ENCODE peak calls at places on chromosome 3, in five cellular contexts. V is K562, D is A549, E is HepG2, I is H1. M is an unnamed sample.

GRCh38 chr3:65149877-65150276 is 462.1 kb upstream of the ADAMTS9 start:
- DNase-seq in V (no peak), D (no peak), E (no peak), I (no peak), M (no peak)

GRCh38 chr3:193788189-193788946 is 195.4 kb downstream of the OPA1 start:
- DNase-seq in V (peak), D (peak), E (peak), I (peak), M (peak)

GRCh38 chr3:85576091-85576690 is 617.4 kb downstream of the CADM2 start:
- DNase-seq in V (peak), D (peak), E (peak), I (peak), M (no peak)

GRCh38 chr3:46283851-46284450 is 41.7 kb downstream of the CCR3 start:
- DNase-seq in V (no peak), D (no peak), E (no peak), I (no peak), M (no peak)

GRCh38 chr3:122322095-122323075 is 2.7 kb upstream of the CSTA start:
- DNase-seq in V (no peak), D (no peak), E (no peak), I (no peak), M (no peak)

GRCh38 chr3:128804017-128804816 is 75.2 kb upstream of the ACAD9 start:
- DNase-seq in V (peak), D (no peak), E (no peak), I (no peak), M (peak)

GRCh38 chr3:168801792-168802191 is 706.1 kb upstream of the GOLIM4 start:
- DNase-seq in V (no peak), D (no peak), E (no peak), I (no peak), M (no peak)

GRCh38 chr3:181633556-181633955 is 78.2 kb upstream of the SOX2 start:
- DNase-seq in V (no peak), D (no peak), E (peak), I (no peak), M (no peak)

GRCh38 chr3:195768831-195769303 is 42.9 kb downstream of the MUC4 start:
- DNase-seq in V (no peak), D (no peak), E (no peak), I (no peak), M (no peak)

GRCh38 chr3:196501316-196502064 is 2.1 kb downstream of the RNF168 start:
- DNase-seq in V (no peak), D (no peak), E (no peak), I (no peak), M (no peak)

GRCh38 chr3:123719785-123720531 is 135.1 kb upstream of the HACD2 start:
- DNase-seq in V (no peak), D (no peak), E (no peak), I (no peak), M (no peak)

GRCh38 chr3:16728762-16729745 is 123.8 kb upstream of the DAZL start:
- DNase-seq in V (no peak), D (no peak), E (no peak), I (no peak), M (no peak)

GRCh38 chr3:62201438-62202035 is 171.8 kb downstream of the FEZF2 start:
- DNase-seq in V (peak), D (peak), E (peak), I (no peak), M (no peak)

GRCh38 chr3:72625616-72626337 is 222.5 kb downstream of the SHQ1 start:
- DNase-seq in V (no peak), D (peak), E (peak), I (no peak), M (no peak)

GRCh38 chr3:61236556-61236955 is 14.7 kb downstream of the FHIT start:
- DNase-seq in V (no peak), D (no peak), E (no peak), I (no peak), M (peak)

GRCh38 chr3:185828755-185829154 is 3.9 kb upstream of the IGF2BP2 start:
- DNase-seq in V (no peak), D (no peak), E (no peak), I (no peak), M (no peak)

GRCh38 chr3:10234526-10235230 is 13.6 kb upstream of the TATDN2 start:
- DNase-seq in V (peak), D (no peak), E (no peak), I (no peak), M (no peak)
- TF ChIP-seq KDM1A in V (no peak), D (no peak), E (no peak), I (no peak), M (no peak)

GRCh38 chr3:29826712-29827111 is 545.8 kb downstream of the RBMS3 start:
- DNase-seq in V (no peak), D (no peak), E (no peak), I (no peak), M (no peak)

GRCh38 chr3:29827756-29828155 is 546.9 kb downstream of the RBMS3 start:
- DNase-seq in V (no peak), D (no peak), E (no peak), I (no peak), M (no peak)

GRCh38 chr3:29823233-29823632 is 542.4 kb downstream of the RBMS3 start:
- DNase-seq in V (no peak), D (no peak), E (no peak), I (no peak), M (no peak)

GRCh38 chr3:29822051-29822450 is 541.2 kb downstream of the RBMS3 start:
- DNase-seq in V (no peak), D (no peak), E (no peak), I (no peak), M (no peak)
- TF ChIP-seq KDM1A in V (no peak), D (no peak), E (no peak), I (no peak), M (no peak)

GRCh38 chr3:127629462-127630403 is 748 bp downstream of the PODXL2 start:
- DNase-seq in V (no peak), D (no peak), E (no peak), I (no peak), M (no peak)
- TF ChIP-seq KDM1A in V (no peak), D (no peak), E (no peak), I (no peak), M (no peak)

GRCh38 chr3:178597388-178597787 is 61.2 kb downstream of the KCNMB2 start:
- DNase-seq in V (no peak), D (no peak), E (no peak), I (no peak), M (no peak)

GRCh38 chr3:178588593-178588992 is 52.4 kb downstream of the KCNMB2 start:
- DNase-seq in V (no peak), D (no peak), E (no peak), I (no peak), M (no peak)

DNA sequence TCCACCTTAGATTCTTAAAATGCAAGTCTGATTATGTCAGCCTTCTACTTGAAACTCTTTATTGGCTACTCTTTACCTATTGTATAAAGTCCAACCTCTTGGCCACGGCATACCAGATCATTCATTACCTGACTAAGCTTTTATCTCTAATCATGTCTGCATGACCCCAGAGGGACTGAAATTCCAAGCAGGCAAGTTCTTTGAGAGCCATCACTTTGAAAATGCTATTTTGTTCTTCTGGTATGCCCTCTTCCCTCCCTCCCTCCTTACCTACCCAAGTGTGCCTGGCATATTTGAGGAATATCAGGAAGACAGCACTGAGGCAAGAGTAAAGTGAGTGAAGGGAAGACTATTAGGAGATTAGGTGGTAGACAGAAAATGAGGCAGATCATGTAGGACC is 57.5 kb downstream of the KCNMB2 start:
- DNase-seq in V (no peak), D (no peak), E (no peak), I (no peak), M (no peak)
- TF ChIP-seq KDM1A in V (no peak), D (no peak), E (no peak), I (no peak), M (no peak)

GRCh38 chr3:5762506-5762905 is 575.0 kb downstream of the EDEM1 start:
- DNase-seq in V (no peak), D (no peak), E (no peak), I (no peak), M (no peak)
- TF ChIP-seq KDM1A in V (no peak), D (no peak), E (no peak), I (no peak), M (no peak)

M was measured in GM12878.